ENCODE peak calls at places on chromosome 22, in five cellular contexts. S is ureter; A is CD4-positive, CD25-positive, alpha-beta regulatory T cell; T is upper lobe of left lung; P is B cell. L is an unnamed sample.

GRCh38 chr22:46854125-46854870 is 91.8 kb downstream of the TBC1D22A start:
- DNase-seq in S (no peak), A (no peak), T (no peak), P (no peak), L (no peak)

GRCh38 chr22:27651486-27651885 is 150.1 kb downstream of the MN1 start:
- DNase-seq in S (no peak), A (no peak), T (no peak), P (no peak), L (no peak)

GRCh38 chr22:30809086-30809485 is 114.4 kb downstream of the OSBP2 start:
- DNase-seq in S (no peak), A (no peak), T (no peak), P (no peak), L (no peak)

GRCh38 chr22:24694971-24695928 is 79.3 kb downstream of the PIWIL3 start:
- DNase-seq in S (no peak), A (no peak), T (no peak), P (no peak), L (no peak)

GRCh38 chr22:44274918-44275665 is 37.7 kb downstream of the SHISAL1 start:
- DNase-seq in S (no peak), A (no peak), T (no peak), P (no peak), L (no peak)

GRCh38 chr22:44147821-44148574 is 32.7 kb upstream of the PARVG start:
- DNase-seq in S (no peak), A (no peak), T (no peak), P (no peak), L (no peak)

GRCh38 chr22:32905400-32905799 is 103.9 kb downstream of the TIMP3 start:
- DNase-seq in S (no peak), A (no peak), T (no peak), P (no peak), L (no peak)

GRCh38 chr22:43060213-43060612 is 29.0 kb downstream of the TTLL1 start:
- DNase-seq in S (no peak), A (peak), T (peak), P (no peak), L (peak)

GRCh38 chr22:25899566-25899965 is 157.6 kb downstream of the MYO18B start:
- DNase-seq in S (no peak), A (no peak), T (no peak), P (no peak), L (no peak)

GRCh38 chr22:44032126-44032730 is 8.1 kb downstream of the PARVB start:
- DNase-seq in S (no peak), A (no peak), T (no peak), P (no peak), L (no peak)

L was measured in HuH-7.